ENCODE peak calls at places on chromosome 20, in five cellular contexts. M is fibroblast of lung, D is PC-3, U is HCT116, J is GM23248. F is an unnamed sample.

GRCh38 chr20:34215711-34216381 is 25.4 kb upstream of the ASIP start:
- DNase-seq in M (peak; percentile 76), D (peak; percentile 80), U (peak; percentile 64), J (peak; percentile 96), F (peak; percentile 53)

GRCh38 chr20:17470521-17470920 is 60.7 kb downstream of the BFSP1 start:
- DNase-seq in M (no peak), D (no peak), U (no peak), J (no peak), F (no peak)

GRCh38 chr20:63048516-63049190 is 41.9 kb upstream of the BHLHE23 start:
- DNase-seq in M (no peak), D (no peak), U (no peak), J (no peak), F (no peak)

GRCh38 chr20:52251137-52251700 is 59.6 kb upstream of the ZFP64 start:
- DNase-seq in M (no peak), D (no peak), U (no peak), J (no peak), F (no peak)

GRCh38 chr20:17636523-17637412 is 45.3 kb downstream of the RRBP1 start:
- DNase-seq in M (no peak), D (no peak), U (no peak), J (no peak), F (no peak)

GRCh38 chr20:10111144-10111771 is 76.5 kb downstream of the ANKEF1 start:
- DNase-seq in M (no peak), D (peak; percentile 17), U (no peak), J (no peak), F (no peak)

GRCh38 chr20:64182146-64182865 is 18.1 kb downstream of the MYT1 start:
- DNase-seq in M (no peak), D (no peak), U (no peak), J (no peak), F (no peak)

GRCh38 chr20:42082611-42083010 is 464.4 kb upstream of the CHD6 start:
- DNase-seq in M (no peak), D (peak; percentile 11), U (no peak), J (peak; percentile 13), F (no peak)

GRCh38 chr20:11581271-11581670 is 336.4 kb upstream of the BTBD3 start:
- DNase-seq in M (no peak), D (peak; percentile 33), U (peak; percentile 22), J (peak; percentile 20), F (no peak)

GRCh38 chr20:6766433-6766832 is 1.1 kb upstream of the BMP2 start:
- DNase-seq in M (no peak), D (no peak), U (no peak), J (no peak), F (no peak)

GRCh38 chr20:53874706-53875105 is 195.7 kb downstream of the BCAS1 start:
- DNase-seq in M (no peak), D (no peak), U (no peak), J (no peak), F (no peak)

GRCh38 chr20:46343358-46344357 is 35.4 kb upstream of the CDH22 start:
- DNase-seq in M (no peak), D (peak; percentile 25), U (no peak), J (no peak), F (no peak)

GRCh38 chr20:1185316-1185741 is 548 bp upstream of the TMEM74B start:
- DNase-seq in M (no peak), D (no peak), U (no peak), J (peak; percentile 21), F (no peak)

GRCh38 chr20:21104466-21104761 is 1.7 kb downstream of the LINC00237 start:
- DNase-seq in M (no peak), D (no peak), U (no peak), J (no peak), F (no peak)

GRCh38 chr20:21101453-21102251 is 4.5 kb downstream of the LINC00237 start:
- DNase-seq in M (no peak), D (no peak), U (no peak), J (peak; percentile 23), F (no peak)

GRCh38 chr20:21102252-21102609 is 3.9 kb downstream of the LINC00237 start:
- DNase-seq in M (no peak), D (no peak), U (no peak), J (no peak), F (no peak)

GRCh38 chr20:21103582-21104465 is 2.3 kb downstream of the LINC00237 start:
- DNase-seq in M (no peak), D (no peak), U (no peak), J (no peak), F (no peak)

DNA sequence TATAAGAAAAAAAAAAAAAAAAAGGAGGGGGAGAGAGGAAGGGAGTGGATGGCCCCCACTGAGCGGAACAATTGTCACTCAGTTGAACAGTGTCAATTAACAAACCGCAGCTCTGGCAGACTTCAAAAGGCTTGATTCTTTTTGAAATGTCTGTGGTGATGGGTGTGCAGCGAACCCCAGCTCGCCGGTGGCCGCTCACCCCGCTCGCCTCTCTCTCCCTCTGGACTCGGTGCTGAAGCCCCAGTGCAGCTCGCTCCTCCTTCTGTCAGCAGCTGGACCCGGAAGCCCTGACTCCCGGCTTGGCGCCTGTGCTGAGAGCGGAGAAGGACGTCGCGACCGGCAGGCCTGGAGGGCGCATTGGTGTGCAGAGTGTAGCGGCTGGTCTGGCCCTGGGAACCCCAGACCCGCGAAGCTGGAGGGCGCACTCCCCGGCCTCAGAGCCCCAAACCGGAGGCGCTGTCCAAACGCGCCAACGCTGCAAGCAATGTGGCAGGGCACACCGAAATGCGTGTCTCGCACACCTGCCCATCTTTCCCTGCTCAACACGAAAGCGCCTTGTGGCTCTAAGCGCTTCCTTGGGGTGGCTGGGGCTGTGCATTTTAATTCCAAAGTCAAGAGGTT is 3.4 kb downstream of the LINC00237 start:
- DNase-seq in M (no peak), D (no peak), U (no peak), J (peak; percentile 41), F (no peak)
- H3K9ac ChIP-seq in M (no peak overlapping the region), D (no peak overlapping the region), U (no peak overlapping the region), J (no peak overlapping the region), F (no peak overlapping the region)

GRCh38 chr20:25056601-25057233 is 1.2 kb downstream of the ACSS1 start:
- DNase-seq in M (no peak), D (no peak), U (no peak), J (no peak), F (no peak)

GRCh38 chr20:25058797-25059486 is 1.0 kb upstream of the ACSS1 start:
- DNase-seq in M (no peak), D (peak; percentile 37), U (no peak), J (peak; percentile 30), F (no peak)

GRCh38 chr20:25055711-25056492 is 2.0 kb downstream of the ACSS1 start:
- DNase-seq in M (peak; percentile 42), D (peak; percentile 32), U (no peak), J (peak; percentile 39), F (peak; percentile 22)

GRCh38 chr20:25058051-25058796 is at the start of gene ACSS1:
- DNase-seq in M (peak; percentile 27), D (peak; percentile 31), U (no peak), J (peak; percentile 63), F (no peak)

GRCh38 chr20:25057234-25058050 is 497 bp downstream of the ACSS1 start:
- DNase-seq in M (peak; percentile 31), D (peak; percentile 56), U (no peak), J (peak; percentile 68), F (no peak)
- TF ChIP-seq EZH2 in M (no peak), D (no peak), U (no peak), J (no peak), F (no peak)

DNA sequence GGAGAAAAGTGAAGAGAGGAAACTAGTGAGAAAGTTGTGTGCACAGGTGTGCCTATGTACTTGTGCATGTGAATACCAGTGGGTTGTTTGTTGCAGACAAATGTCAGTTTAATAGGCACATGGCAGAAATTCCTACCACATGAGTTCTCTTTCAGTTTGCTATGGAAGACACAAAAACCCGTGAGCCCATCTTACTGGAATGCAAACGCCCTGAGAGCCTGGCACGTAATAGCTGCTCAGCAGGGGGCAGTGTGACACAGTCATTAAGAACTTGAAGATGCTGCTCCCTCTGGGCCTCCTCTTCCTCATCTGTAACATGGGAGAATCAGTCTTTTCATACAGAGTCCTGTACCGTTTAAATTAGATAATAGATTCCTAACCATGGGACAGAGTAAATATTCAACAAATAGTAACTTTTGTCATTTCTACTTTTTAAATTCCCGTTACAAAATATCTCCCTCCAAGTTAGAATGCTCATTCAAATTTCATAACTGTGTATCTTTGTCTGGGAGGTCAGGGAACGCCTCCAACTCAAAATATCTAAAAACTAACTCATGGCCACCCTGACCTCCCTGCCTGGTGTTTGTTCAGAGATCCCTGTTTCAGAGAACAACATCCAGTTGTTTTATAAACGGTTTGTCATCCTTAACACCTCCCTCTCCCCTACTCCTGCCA is 802.9 kb downstream of the MAFB start:
- DNase-seq in M (peak; percentile 90), D (peak; percentile 13), U (no peak), J (peak; percentile 98), F (peak; percentile 83)
- H3K9ac ChIP-seq in M (no peak overlapping the region), D (no peak overlapping the region), U (no peak overlapping the region), J (peak overlapping the region; percentile 46), F (peak overlapping the region; percentile 30)

DNA sequence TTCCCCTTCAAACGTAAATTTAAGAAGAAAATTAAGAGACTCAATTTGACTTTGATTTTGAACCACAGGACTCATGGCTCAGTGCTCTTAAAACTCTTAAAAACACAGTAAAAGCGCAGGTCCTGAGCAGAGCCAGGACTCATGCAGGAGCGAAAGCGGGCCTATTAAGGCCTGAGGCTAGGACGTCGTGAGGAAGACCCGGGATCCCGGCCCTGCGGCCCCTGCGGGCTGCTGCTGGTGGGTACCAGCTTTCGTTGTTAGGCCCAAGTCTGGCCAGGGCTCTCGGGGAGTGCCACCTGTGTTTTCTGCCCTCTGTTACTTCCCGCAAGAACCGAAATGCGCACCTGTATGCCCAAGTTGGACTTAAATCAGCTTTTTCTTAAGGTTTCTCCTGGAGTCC is 3.5 kb upstream of the PAX1 start:
- DNase-seq in M (no peak), D (no peak), U (no peak), J (no peak), F (no peak)
- TF ChIP-seq EZH2 in M (no peak), D (no peak), U (no peak), J (no peak), F (no peak)

GRCh38 chr20:8423482-8423881 is 291.4 kb downstream of the PLCB1 start:
- DNase-seq in M (no peak), D (no peak), U (no peak), J (no peak), F (no peak)

GRCh38 chr20:8424010-8424409 is 291.9 kb downstream of the PLCB1 start:
- DNase-seq in M (peak; percentile 84), D (no peak), U (no peak), J (peak; percentile 21), F (peak; percentile 81)

GRCh38 chr20:8424986-8425385 is 292.9 kb downstream of the PLCB1 start:
- DNase-seq in M (no peak), D (no peak), U (no peak), J (no peak), F (no peak)

GRCh38 chr20:8425802-8426201 is 293.7 kb downstream of the PLCB1 start:
- DNase-seq in M (no peak), D (no peak), U (no peak), J (no peak), F (no peak)

GRCh38 chr20:8421981-8422380 is 289.9 kb downstream of the PLCB1 start:
- DNase-seq in M (no peak), D (no peak), U (no peak), J (peak; percentile 35), F (no peak)
- H3K9ac ChIP-seq in M (no peak overlapping the region), D (no peak overlapping the region), U (no peak overlapping the region), J (no peak overlapping the region), F (no peak overlapping the region)

DNA sequence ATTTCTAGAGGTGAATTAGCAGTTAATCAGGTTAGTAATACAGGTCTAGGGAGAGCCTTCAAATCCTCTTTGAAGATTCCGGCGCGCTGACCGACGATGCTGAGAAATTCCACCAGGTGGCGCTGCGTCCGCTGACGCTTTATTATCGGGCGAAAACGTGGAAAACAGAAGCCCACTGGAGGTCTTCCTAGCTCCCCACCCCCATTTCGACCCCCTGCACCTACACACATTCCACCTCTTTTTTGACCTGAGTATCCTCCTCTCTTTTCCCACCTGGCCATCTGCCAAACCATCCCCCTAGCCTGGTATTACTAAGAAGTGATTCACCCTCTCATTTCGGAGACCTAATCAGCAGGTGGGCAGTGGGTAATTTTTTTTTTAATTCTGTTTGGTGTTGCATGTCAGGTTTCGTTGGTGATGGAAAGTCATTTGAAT is 65.4 kb upstream of the RIN2 start:
- DNase-seq in M (peak; percentile 41), D (peak; percentile 82), U (peak; percentile 37), J (peak; percentile 58), F (peak; percentile 25)
- TF ChIP-seq EZH2 in M (no peak), D (no peak), U (no peak), J (no peak), F (no peak)